ENCODE peak calls at places on chromosomes 7 and 10, in four cellular contexts. E, P, R and D are unnamed samples.

GRCh38 chr10:29600067-29600466 is 34.7 kb downstream of the SVIL start:
- DNase-seq in P (no peak), E (no peak), R (no peak), D (no peak)

GRCh38 chr10:69704231-69704630 is 74.2 kb downstream of the FAM241B start:
- DNase-seq in E (no peak), R (no peak), P (no peak), D (no peak)

GRCh38 chr10:105605873-105606272 is 964.8 kb downstream of the SORCS3 start:
- DNase-seq in E (no peak), P (no peak), R (no peak), D (no peak)

GRCh38 chr7:2821161-2821841 is 22.8 kb downstream of the GNA12 start:
- DNase-seq in P (peak), E (no peak), R (peak), D (peak)

GRCh38 chr7:28174442-28174841 is 6.2 kb downstream of the JAZF1 start:
- DNase-seq in P (no peak), R (no peak), E (no peak), D (no peak)

GRCh38 chr7:129078455-129078854 is 23.5 kb upstream of the TNPO3 start:
- DNase-seq in E (no peak), P (no peak), R (no peak), D (no peak)

GRCh38 chr7:124246262-124246863 is 213.5 kb upstream of the TMEM229A start:
- DNase-seq in R (no peak), P (no peak), E (peak), D (no peak)

GRCh38 chr10:59126992-59127391 is 49.5 kb upstream of the PHYHIPL start:
- DNase-seq in P (no peak), R (no peak), E (peak), D (no peak)

GRCh38 chr7:148105853-148106252 is 484.7 kb upstream of the C7orf33 start:
- DNase-seq in E (no peak), R (no peak), P (no peak), D (no peak)

GRCh38 chr7:87702326-87702725 is 74.1 kb downstream of the RUNDC3B start:
- DNase-seq in E (no peak), R (no peak), P (no peak), D (no peak)

GRCh38 chr10:86400705-86401587 is 34.4 kb upstream of the GRID1 start:
- DNase-seq in E (peak), R (no peak), P (no peak), D (no peak)

GRCh38 chr10:57716884-57717283 is 550.8 kb downstream of the IPMK start:
- DNase-seq in R (no peak), P (no peak), E (no peak), D (no peak)

GRCh38 chr7:148484486-148484885 is 106.1 kb upstream of the C7orf33 start:
- DNase-seq in P (no peak), E (no peak), R (no peak), D (no peak)

GRCh38 chr10:6200588-6201510 is 1.9 kb upstream of the PFKFB3 start:
- DNase-seq in R (no peak), P (no peak), E (peak), D (no peak)

GRCh38 chr10:24858244-24858907 is 94.0 kb downstream of the PRTFDC1 start:
- DNase-seq in R (no peak), E (no peak), P (no peak), D (peak)

GRCh38 chr7:22997871-22998515 is 15.9 kb downstream of the HYCC1 start:
- DNase-seq in E (no peak), R (no peak), P (no peak), D (no peak)

GRCh38 chr7:7829667-7830066 is 111.3 kb upstream of the RPA3 start:
- DNase-seq in P (no peak), E (no peak), R (no peak), D (no peak)

GRCh38 chr7:142381727-142382409 is 124.0 kb upstream of the PRSS58 start:
- DNase-seq in R (no peak), E (no peak), P (no peak), D (no peak)

GRCh38 chr10:6580279-6581029 is 378 bp upstream of the PRKCQ start:
- DNase-seq in R (no peak), E (peak), P (peak), D (no peak)

GRCh38 chr10:114174462-114175190 is 623 bp upstream of the CCDC186 start:
- DNase-seq in R (no peak), E (no peak), P (no peak), D (no peak)

GRCh38 chr10:79068203-79068561 is 584 bp upstream of the ZMIZ1 start:
- DNase-seq in R (no peak), P (no peak), E (no peak), D (no peak)
- H3K4me3 ChIP-seq in R (peak), P (peak), E (peak), D (peak)

GRCh38 chr10:108000365-108000764 is 835.9 kb upstream of the SORCS1 start:
- DNase-seq in R (no peak), P (no peak), E (no peak), D (no peak)

GRCh38 chr10:107994621-107995274 is 830.2 kb upstream of the SORCS1 start:
- DNase-seq in P (no peak), R (no peak), E (no peak), D (no peak)
- TF ChIP-seq SUZ12 in P (no peak), R (no peak), E (no peak), D (no peak)

DNA sequence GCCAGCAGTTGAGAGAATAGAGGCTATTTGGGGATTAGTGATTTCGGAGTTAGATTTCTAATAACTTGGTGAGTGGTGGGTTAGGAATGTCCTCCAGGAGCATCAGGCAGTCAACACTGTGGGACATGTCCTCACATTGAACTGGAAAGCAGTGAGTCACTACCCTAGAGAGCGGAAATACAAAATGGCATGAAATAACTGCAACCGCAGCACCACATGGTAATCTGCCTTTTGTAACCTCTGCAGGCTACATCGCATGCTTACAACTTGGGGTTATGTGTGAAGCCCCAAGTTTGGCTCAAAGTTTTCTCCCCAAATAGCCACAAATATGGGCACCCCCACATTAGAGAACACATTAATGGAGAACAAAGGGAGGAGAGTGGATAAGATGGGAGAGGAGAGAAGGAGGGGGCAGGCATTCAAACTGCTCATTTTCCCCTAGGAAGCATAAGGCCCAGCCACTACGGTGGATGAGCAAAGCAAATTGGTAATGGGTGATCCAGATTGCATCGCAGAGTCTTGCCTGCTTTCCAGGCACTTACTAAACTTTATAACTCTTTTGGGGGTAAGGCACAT is 22.0 kb upstream of the SLF2 start:
- DNase-seq in P (no peak), R (no peak), E (peak), D (no peak)
- H3K9ac ChIP-seq in P (no peak), R (no peak), E (no peak), D (no peak)

DNA sequence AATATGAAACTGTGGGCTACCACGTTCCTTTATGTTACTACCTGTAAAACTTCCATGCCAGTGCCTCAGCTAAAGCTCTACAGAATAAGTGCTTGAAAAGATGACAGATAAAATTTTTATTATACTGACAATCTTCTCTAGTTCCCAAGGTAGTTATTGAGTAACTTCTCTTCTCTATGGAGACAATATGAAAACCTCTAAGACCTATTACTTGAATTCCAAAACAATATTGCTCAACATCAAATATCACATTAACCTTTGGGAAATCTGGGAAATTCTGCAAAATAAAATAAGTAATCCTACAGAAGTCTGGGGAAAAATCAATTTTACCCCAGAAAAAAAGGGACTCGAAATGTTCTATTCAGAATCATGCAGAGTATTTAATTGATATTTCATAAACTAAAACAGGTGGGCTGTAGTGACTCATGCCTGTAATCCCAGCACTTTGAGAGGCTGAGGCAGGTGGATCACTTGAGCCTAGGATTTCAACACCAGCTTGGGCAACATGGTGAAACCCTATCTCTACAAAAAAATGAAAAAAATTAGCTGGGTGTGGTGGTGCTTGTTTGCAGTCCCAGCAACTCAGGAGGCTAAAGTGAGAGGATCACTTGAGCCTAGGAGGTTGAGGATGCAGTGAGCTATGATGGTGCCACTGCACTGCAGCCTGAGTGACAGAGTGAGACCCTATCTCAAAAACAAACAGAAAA is 23.8 kb upstream of the ANK3 start:
- DNase-seq in E (no peak), P (no peak), R (no peak), D (no peak)
- H3K4me3 ChIP-seq in E (no peak), P (no peak), R (no peak), D (no peak)

DNA sequence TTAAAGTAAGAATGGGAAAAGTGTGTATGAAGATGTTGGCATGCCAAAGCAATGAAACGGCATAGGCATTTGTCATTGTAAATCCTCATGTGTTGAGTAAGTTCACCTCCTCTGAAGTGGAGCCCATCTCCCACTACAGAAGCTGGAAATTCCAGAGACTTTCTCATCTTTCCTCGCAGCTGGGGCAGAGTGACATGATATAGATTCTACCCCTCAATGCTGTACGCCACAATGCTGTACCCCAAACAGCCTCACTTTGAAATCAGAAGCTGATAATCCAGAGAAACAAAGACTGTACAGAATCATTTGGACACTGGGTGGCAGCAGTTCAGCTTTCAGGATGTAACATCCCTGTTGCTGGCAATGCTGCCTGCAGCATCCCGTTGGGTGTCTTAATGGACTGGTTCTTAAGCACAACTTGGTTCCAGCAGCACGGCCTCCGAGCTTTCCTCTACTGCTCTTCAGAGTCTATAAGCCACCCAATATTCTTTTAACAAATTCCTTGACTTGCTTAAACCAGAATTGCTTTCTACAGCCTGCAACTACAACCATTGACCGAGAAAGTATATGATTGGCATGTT is 18.8 kb downstream of the ZC3HAV1L start:
- DNase-seq in E (peak), R (no peak), P (no peak), D (no peak)
- TF ChIP-seq SUZ12 in E (no peak), R (no peak), P (no peak), D (no peak)

GRCh38 chr7:101094376-101094775 is 9.1 kb downstream of the TRIM56 start:
- DNase-seq in P (no peak), E (no peak), R (no peak), D (no peak)

GRCh38 chr7:101093907-101094306 is 8.6 kb downstream of the TRIM56 start:
- DNase-seq in R (no peak), E (no peak), P (no peak), D (no peak)

GRCh38 chr7:101096331-101096956 is 11.2 kb downstream of the TRIM56 start:
- DNase-seq in R (no peak), P (no peak), E (no peak), D (no peak)

GRCh38 chr7:101096957-101097347 is 11.7 kb downstream of the TRIM56 start:
- DNase-seq in R (no peak), P (no peak), E (no peak), D (no peak)

DNA sequence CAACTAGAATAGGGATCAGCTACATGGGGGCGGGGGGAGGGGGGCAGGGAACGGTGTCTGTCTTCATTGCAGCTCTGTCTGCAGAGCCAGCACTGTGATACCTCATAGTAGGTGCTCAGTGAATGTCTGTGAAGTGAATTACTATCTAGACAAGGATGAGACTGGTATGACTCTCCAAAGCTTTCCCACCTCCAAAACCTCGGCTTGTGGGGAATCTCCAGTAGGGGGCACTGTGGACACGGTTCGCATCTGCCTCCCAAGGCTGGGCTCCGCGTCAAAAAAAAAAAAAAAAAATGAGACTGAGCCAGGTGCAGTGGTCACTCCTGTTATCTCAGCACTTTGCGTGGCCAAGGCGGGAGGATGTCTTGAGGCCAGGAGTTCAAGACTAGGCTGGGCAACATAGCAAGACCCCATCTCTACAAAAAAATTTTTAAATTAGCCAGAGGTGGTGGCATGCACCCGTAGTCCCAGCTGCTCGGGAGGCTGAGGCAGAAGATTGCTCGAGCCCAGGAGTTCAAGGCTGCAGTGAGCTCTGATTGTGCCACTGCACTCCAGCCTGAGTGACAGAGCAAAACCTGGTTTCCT is 9.6 kb downstream of the TRIM56 start:
- DNase-seq in E (peak), R (no peak), P (peak), D (no peak)
- H3K9ac ChIP-seq in E (no peak), R (no peak), P (no peak), D (no peak)

GRCh38 chr10:102713483-102713813 is 749 bp downstream of the ARL3 start:
- DNase-seq in P (no peak), E (no peak), R (no peak), D (no peak)

GRCh38 chr10:102713814-102714620 is at the start of gene ARL3:
- DNase-seq in P (peak), E (peak), R (peak), D (peak)

GRCh38 chr10:102714621-102715455 is at the start of gene SFXN2:
- DNase-seq in P (no peak), E (no peak), R (no peak), D (peak)

GRCh38 chr10:102718220-102718619 is 3.8 kb downstream of the SFXN2 start:
- DNase-seq in R (no peak), E (peak), P (no peak), D (no peak)

GRCh38 chr10:102715880-102716279 is 1.4 kb downstream of the SFXN2 start:
- DNase-seq in R (no peak), E (no peak), P (no peak), D (no peak)
- H3K4me3 ChIP-seq in R (peak), E (peak), P (peak), D (no peak)

GRCh38 chr7:41696323-41696916 is 6.5 kb downstream of the INHBA start:
- DNase-seq in P (peak), R (no peak), E (peak), D (peak)
- TF ChIP-seq SUZ12 in P (no peak), R (no peak), E (no peak), D (no peak)

DNA sequence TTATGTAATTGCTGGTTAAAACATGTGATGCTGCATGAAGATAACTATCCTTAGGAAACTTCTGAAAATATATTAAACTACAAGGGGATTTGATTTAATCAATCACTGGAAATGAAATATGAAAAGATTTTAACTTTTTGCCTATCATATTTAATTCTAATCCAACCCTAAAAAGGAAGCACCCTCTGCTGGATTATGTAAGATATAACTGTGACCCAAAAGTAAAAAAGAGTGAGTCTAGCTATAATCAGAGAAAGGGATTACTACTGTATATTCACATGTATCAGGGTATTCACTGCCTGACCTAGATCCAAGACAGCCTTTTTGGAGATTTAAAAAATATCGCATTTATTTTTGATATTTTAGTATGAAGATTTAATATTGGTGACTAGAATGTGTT is 295.5 kb downstream of the MDFIC start:
- DNase-seq in R (no peak), E (no peak), P (no peak), D (no peak)
- H3K9ac ChIP-seq in R (no peak), E (no peak), P (no peak), D (no peak)

DNA sequence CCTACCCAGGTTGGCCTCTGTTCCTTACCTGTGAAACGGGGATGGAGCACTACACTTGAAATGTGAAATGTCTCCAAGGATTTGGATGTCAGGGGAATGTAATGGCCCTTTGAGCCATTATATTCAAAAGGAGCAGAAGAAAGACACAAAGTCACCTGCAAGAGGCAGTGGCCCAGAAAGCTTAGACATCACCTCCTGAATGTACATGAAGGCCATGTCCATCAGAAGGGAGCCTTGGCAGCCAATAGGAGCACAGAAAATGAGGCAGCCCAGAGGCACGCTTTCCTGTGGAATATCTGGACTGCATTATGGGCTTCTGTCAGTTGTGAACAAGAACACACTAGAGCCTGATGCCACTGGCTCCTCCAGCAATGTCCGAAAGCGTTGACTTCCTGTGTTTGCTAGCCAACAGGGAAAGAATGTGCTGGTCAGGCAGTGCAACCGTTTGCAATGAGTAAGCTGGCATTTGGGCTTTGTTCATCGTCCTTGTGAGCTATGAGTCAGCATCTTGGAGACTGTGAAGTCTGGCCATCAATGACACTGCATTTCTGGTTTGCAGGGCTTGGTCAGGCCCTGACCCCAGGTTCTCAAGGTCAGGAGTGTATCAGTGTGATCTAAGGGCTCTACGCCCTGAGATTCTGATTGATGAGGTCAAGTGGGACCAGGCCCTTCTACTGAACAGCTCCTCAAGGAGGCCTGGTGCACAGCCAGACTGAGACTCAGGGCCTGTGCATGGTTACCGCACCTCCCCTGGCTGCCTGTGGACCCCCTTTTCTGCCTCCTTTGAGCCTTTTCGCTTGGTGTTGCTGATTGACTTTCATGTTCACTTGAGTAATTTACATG is 222.4 kb downstream of the RPS24 start:
- DNase-seq in R (no peak), E (peak), P (peak), D (peak)
- H3K4me3 ChIP-seq in R (no peak), E (no peak), P (no peak), D (no peak)